ENCODE peak calls at places on chromosomes 16 and 17, in four cellular contexts. F is cardiac muscle cell, V is uterus, J is lung. G is an unnamed sample. For H3K4me1, the result is how much of the 10 kb centered on the place peaks cover.

GRCh38 chr16:66401610-66402009 is 25.5 kb upstream of the BEAN1 start:
- DNase-seq in F (no peak), V (no peak), J (no peak), G (peak)

GRCh38 chr17:65742433-65743312 is 181.2 kb upstream of the AXIN2 start:
- DNase-seq in F (peak), V (no peak), J (no peak), G (no peak)

GRCh38 chr16:48556913-48557351 is 53.0 kb downstream of the N4BP1 start:
- DNase-seq in F (peak), V (no peak), J (no peak), G (no peak)

GRCh38 chr17:28282596-28282995 is 36.4 kb upstream of the TMEM97 start:
- DNase-seq in F (peak), V (no peak), J (no peak), G (no peak)

GRCh38 chr16:56946767-56947603 is 14.8 kb upstream of the CETP start:
- DNase-seq in F (no peak), V (no peak), J (no peak), G (no peak)

GRCh38 chr16:82888616-82889015 is 261.8 kb downstream of the CDH13 start:
- DNase-seq in F (peak), V (no peak), J (no peak), G (no peak)

GRCh38 chr17:10836145-10836544 is 1.7 kb downstream of the PIRT start:
- DNase-seq in F (no peak), V (no peak), J (no peak), G (no peak)

GRCh38 chr16:3800477-3801270 is 79.8 kb downstream of the CREBBP start:
- DNase-seq in F (no peak), V (no peak), J (no peak), G (no peak)

GRCh38 chr16:88611220-88611821 is 27.1 kb upstream of the IL17C start:
- DNase-seq in F (no peak), V (no peak), J (no peak), G (no peak)

GRCh38 chr16:1532081-1532760 is 1.2 kb upstream of the TMEM204 start:
- DNase-seq in F (no peak), V (peak), J (no peak), G (no peak)

GRCh38 chr17:68035131-68035522 is 408 bp upstream of the KPNA2 start:
- DNase-seq in F (no peak), V (peak), J (peak), G (peak)

GRCh38 chr17:57751348-57751970 is 6.4 kb upstream of the CCDC182 start:
- DNase-seq in F (peak), V (no peak), J (no peak), G (no peak)

GRCh38 chr17:56594528-56595418 is 1.3 kb downstream of the NOG start:
- DNase-seq in F (no peak), V (no peak), J (no peak), G (no peak)
- H3K4me1 ChIP-seq in F (under half), V (under half), J (under half), G (under half)

GRCh38 chr16:24737916-24738594 is 8.6 kb downstream of the TNRC6A start:
- DNase-seq in F (no peak), V (no peak), J (no peak), G (no peak)
- H3K4me1 ChIP-seq in F (under half), V (under half), J (under half), G (under half)

GRCh38 chr17:78325076-78325712 is 34.7 kb downstream of the SOCS3 start:
- DNase-seq in F (peak), V (no peak), J (no peak), G (peak)
- H3K4me1 ChIP-seq in F (under half), V (under half), J (under half), G (under half)

GRCh38 chr17:29379084-29379811 is 10.9 kb upstream of the TAOK1 start:
- DNase-seq in F (peak), V (no peak), J (no peak), G (no peak)
- H3K4me1 ChIP-seq in F (under half), V (under half), J (under half), G (under half)

GRCh38 chr16:17368951-17369350 is 101.8 kb downstream of the XYLT1 start:
- DNase-seq in F (no peak), V (no peak), J (no peak), G (no peak)
- H3K4me1 ChIP-seq in F (under half), V (under half), J (under half), G (under half)

DNA sequence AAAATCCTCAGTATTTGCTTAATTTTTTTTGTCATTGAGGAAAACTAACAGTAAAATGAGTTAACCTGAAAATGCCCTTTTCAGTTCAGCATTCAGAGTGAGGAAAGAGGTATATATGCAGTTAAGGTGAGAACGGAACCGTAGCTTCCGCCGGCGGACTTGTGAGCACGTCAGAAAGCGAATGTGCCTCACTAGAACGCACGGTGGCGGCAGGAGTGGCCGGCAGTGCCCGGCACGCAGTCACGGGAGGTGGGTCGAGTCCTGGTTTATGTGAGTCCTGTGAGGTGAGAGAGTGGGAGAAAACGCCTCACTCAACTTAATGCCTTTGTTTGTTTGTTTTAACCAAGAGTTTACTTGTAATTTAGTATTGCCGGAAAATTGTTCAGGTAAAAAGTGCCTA is 6.1 kb downstream of the SEC14L1 start:
- DNase-seq in F (no peak), V (no peak), J (peak), G (no peak)
- H3K4me1 ChIP-seq in F (under half), V (under half), J (under half), G (under half)